ENCODE peak calls at places on chromosomes 4 and X, in four cellular contexts. F is endothelial cell of umbilical vein, X is IMR-90, L is K562. S is an unnamed sample.

GRCh38 chr4:93834371-93835066 is 6.0 kb downstream of the ATOH1 start:
- DNase-seq in F (no peak), L (no peak), X (no peak), S (no peak)

GRCh38 chrX:13938053-13938765 is 91.5 kb downstream of the GEMIN8 start:
- DNase-seq in F (no peak), L (no peak), X (peak; percentile 2), S (no peak)

GRCh38 chr4:20017035-20017434 is 234.7 kb upstream of the SLIT2 start:
- DNase-seq in F (no peak), L (no peak), X (peak; percentile 85), S (no peak)

GRCh38 chrX:13064599-13065143 is 20.3 kb upstream of the FAM9C start:
- DNase-seq in F (no peak), L (no peak), X (peak; percentile 46), S (no peak)

GRCh38 chrX:39907964-39908616 is 189.7 kb downstream of the BCOR start:
- DNase-seq in F (peak; percentile 45), L (no peak), X (peak; percentile 95), S (peak; percentile 76)

GRCh38 chr4:85187106-85187505 is 220.6 kb upstream of the WDFY3 start:
- DNase-seq in F (no peak), L (no peak), X (no peak), S (no peak)

GRCh38 chrX:65266482-65266881 is 268.1 kb downstream of the LAS1L start:
- DNase-seq in F (no peak), L (no peak), X (no peak), S (no peak)

GRCh38 chr4:7620086-7620813 is 185.5 kb upstream of the PSAPL1 start:
- DNase-seq in X (no peak), F (no peak), L (no peak), S (no peak)

GRCh38 chr4:78599931-78600375 is 48.4 kb downstream of the ANXA3 start:
- DNase-seq in L (peak; percentile 56), X (no peak), F (peak; percentile 83), S (no peak)

GRCh38 chr4:182644326-182645050 is 272.7 kb downstream of the DCTD start:
- DNase-seq in F (no peak), L (no peak), X (peak; percentile 80), S (no peak)

GRCh38 chr4:74262522-74262921 is 45.7 kb upstream of the EPGN start:
- DNase-seq in L (no peak), F (no peak), X (no peak), S (no peak)

GRCh38 chrX:118945921-118946320 is 28.5 kb upstream of the LONRF3 start:
- DNase-seq in L (no peak), X (no peak), F (no peak), S (no peak)

GRCh38 chr4:83331959-83332358 is 2.7 kb downstream of the HPSE start:
- DNase-seq in X (no peak), F (no peak), L (no peak), S (no peak)

GRCh38 chrX:5976332-5976731 is 252.3 kb downstream of the NLGN4X start:
- DNase-seq in L (no peak), X (no peak), F (no peak), S (no peak)

GRCh38 chr4:184887947-184888346 is 62.2 kb upstream of the ACSL1 start:
- DNase-seq in F (no peak), L (no peak), X (no peak), S (no peak)

GRCh38 chr4:168360271-168360670 is 41.7 kb upstream of the DDX60 start:
- DNase-seq in F (no peak), X (peak; percentile 3), L (no peak), S (no peak)

GRCh38 chrX:77565278-77565677 is 118.1 kb downstream of the FGF16 start:
- DNase-seq in F (no peak), X (no peak), L (no peak), S (no peak)

GRCh38 chr4:10111067-10111801 is 5.4 kb downstream of the WDR1 start:
- DNase-seq in X (no peak), F (no peak), L (no peak), S (no peak)

DNA sequence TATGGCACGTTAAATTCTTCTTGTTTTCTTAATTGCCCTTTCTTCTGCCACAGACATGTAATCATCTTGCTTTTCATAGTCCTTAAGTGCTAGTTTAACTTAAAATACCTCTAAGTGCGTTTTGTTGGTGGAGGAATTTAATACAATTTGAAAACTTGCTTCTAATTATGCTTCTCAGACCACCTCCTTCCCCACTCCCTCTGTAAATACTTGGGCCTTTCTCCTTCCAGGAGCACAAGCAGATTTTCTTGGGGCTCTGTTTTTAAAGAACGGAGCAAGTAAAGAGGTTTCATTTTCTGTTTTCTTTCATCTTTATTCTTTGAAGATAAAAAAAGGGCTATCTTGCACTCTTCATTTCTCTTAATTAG is 559 bp upstream of the PCDH18 start:
- DNase-seq in X (no peak), F (no peak), L (no peak), S (no peak)
- H3K4me3 ChIP-seq in X (peak overlapping the region; percentile 62), F (peak overlapping the region; percentile 94), L (no peak overlapping the region), S (no peak overlapping the region)

GRCh38 chr4:132526652-132527051 is 622.4 kb upstream of the PCDH10 start:
- DNase-seq in X (no peak), F (no peak), L (no peak), S (no peak)
- H2AFZ ChIP-seq in X (no peak overlapping the region), F (no peak overlapping the region), L (no peak overlapping the region), S (no peak overlapping the region)

GRCh38 chr4:1826531-1827350 is 29.2 kb downstream of the LETM1 start:
- DNase-seq in F (no peak), X (no peak), L (no peak), S (no peak)
- H3K9me1 ChIP-seq in F (no peaks in the 10 kb centered on the region), X (no peaks in the 10 kb centered on the region), L (no peaks in the 10 kb centered on the region), S (no peaks in the 10 kb centered on the region)

GRCh38 chrX:123340691-123341090 is 156.6 kb downstream of the GRIA3 start:
- DNase-seq in L (no peak), X (no peak), F (no peak), S (no peak)

GRCh38 chrX:123336666-123337065 is 152.6 kb downstream of the GRIA3 start:
- DNase-seq in X (no peak), F (no peak), L (no peak), S (no peak)

GRCh38 chrX:123339201-123339905 is 155.3 kb downstream of the GRIA3 start:
- DNase-seq in F (no peak), X (no peak), L (no peak), S (no peak)

DNA sequence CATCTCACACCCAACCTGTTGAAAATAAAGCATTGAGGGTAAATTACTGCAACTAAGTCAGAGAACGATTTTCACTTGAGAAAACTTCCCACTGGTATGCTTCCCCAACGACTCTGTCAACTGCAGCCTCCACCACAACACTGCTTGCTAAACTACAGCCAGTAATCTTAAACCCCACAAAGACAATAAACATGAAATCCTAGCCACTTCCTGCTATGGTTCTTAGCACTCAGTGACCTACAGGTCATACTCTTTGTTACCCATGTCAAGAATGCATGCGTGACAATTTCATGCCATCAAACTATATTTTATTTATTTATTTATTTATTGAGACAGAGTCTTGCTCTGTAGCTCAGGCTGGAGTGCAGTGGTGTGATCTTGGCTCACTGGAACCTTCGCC is 154.2 kb downstream of the GRIA3 start:
- DNase-seq in X (no peak), F (no peak), L (no peak), S (no peak)
- H3K4me3 ChIP-seq in X (no peak overlapping the region), F (no peak overlapping the region), L (no peak overlapping the region), S (no peak overlapping the region)

DNA sequence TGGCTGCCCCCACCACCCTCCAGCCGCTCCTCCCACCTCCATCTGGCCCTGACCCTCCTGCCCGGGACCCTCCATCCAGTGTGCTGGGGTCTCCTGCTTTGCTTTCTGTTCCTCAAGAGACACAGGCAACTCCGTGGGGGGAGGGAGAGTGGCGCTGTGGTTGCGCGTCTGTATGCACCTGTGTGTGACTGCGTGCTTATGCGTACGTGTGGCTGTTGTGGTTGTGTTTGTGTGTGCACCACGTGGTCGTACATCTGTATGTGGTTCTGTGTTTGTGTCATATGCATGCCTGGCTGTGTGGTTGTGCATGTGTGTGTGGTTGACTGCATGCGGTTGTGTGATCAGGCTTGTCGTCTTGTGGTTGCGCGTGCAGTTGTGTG is 33.2 kb downstream of the CPLX1 start:
- DNase-seq in F (no peak), X (no peak), L (no peak), S (no peak)
- H2AFZ ChIP-seq in F (no peak overlapping the region), X (no peak overlapping the region), L (no peak overlapping the region), S (no peak overlapping the region)

GRCh38 chrX:120144178-120144844 is 14.1 kb upstream of the RHOXF2 start:
- DNase-seq in F (no peak), L (peak; percentile 19), X (no peak), S (no peak)

GRCh38 chrX:120145295-120145925 is 13.0 kb upstream of the RHOXF2 start:
- DNase-seq in X (no peak), L (no peak), F (no peak), S (no peak)

GRCh38 chrX:120147537-120147936 is 10.9 kb upstream of the RHOXF2 start:
- DNase-seq in F (no peak), X (no peak), L (no peak), S (no peak)
- H3K9me1 ChIP-seq in F (no peaks in the 10 kb centered on the region), X (no peaks in the 10 kb centered on the region), L (no peaks in the 10 kb centered on the region), S (no peaks in the 10 kb centered on the region)

GRCh38 chr4:109390369-109390768 is 43.2 kb upstream of the SEC24B start:
- DNase-seq in F (no peak), X (no peak), L (no peak), S (no peak)
- H3K4me3 ChIP-seq in F (no peak overlapping the region), X (no peak overlapping the region), L (no peak overlapping the region), S (no peak overlapping the region)